ENCODE peak calls at places on chromosomes 11 and 22, in ten cellular contexts. A, D, C, Y, M, P, J, W, B and S are unnamed samples. For H3K4me1, the result is how much of the 10 kb centered on the place peaks cover.

GRCh38 chr11:4607111-4607510 is 920 bp downstream of the TRIM68 start:
- DNase-seq in M (no peak), B (no peak), W (no peak), J (no peak), D (no peak), Y (no peak), A (no peak), C (no peak), P (no peak), S (no peak)

GRCh38 chr22:47381240-47381639 is 618.8 kb downstream of the TBC1D22A start:
- DNase-seq in B (no peak), M (no peak), A (peak), C (no peak), Y (no peak), W (no peak), P (peak), J (no peak), D (no peak), S (no peak)

GRCh38 chr22:46031965-46032851 is 55.2 kb upstream of the WNT7B start:
- DNase-seq in J (no peak), C (no peak), D (no peak), W (peak), P (no peak), A (peak), Y (no peak), M (no peak), B (no peak), S (no peak)

GRCh38 chr22:49760630-49761571 is 66.8 kb downstream of the BRD1 start:
- DNase-seq in A (peak), P (no peak), D (no peak), W (no peak), Y (no peak), M (peak), C (no peak), J (no peak), B (no peak), S (no peak)

GRCh38 chr11:15499684-15500083 is 385.0 kb downstream of the INSC start:
- DNase-seq in P (no peak), M (no peak), B (no peak), A (no peak), D (no peak), C (no peak), W (no peak), J (no peak), Y (no peak), S (no peak)

GRCh38 chr11:113242060-113242459 is 72.3 kb upstream of the TTC12 start:
- DNase-seq in J (no peak), Y (no peak), C (no peak), P (no peak), M (no peak), B (no peak), D (no peak), A (no peak), W (no peak), S (no peak)

GRCh38 chr22:48713266-48714205 is 1114.1 kb downstream of the BRD1 start:
- DNase-seq in J (no peak), P (peak), Y (no peak), M (no peak), C (no peak), A (peak), B (no peak), D (no peak), W (peak), S (no peak)

GRCh38 chr11:127273593-127274327 is 273.2 kb upstream of the KIRREL3 start:
- DNase-seq in Y (no peak), P (no peak), M (no peak), D (no peak), A (no peak), C (no peak), B (no peak), J (no peak), W (no peak), S (no peak)

GRCh38 chr11:70159612-70160570 is 43.2 kb upstream of the FADD start:
- DNase-seq in P (peak), M (peak), D (no peak), J (peak), Y (peak), C (no peak), A (peak), B (peak), W (no peak), S (no peak)

GRCh38 chr11:33724644-33725035 is 11.6 kb downstream of the CD59 start:
- DNase-seq in P (no peak), M (no peak), B (no peak), A (no peak), Y (no peak), D (peak), J (peak), W (no peak), C (no peak), S (no peak)

GRCh38 chr11:64529559-64530520 is 61.2 kb upstream of the SLC22A12 start:
- DNase-seq in M (no peak), J (no peak), P (no peak), W (no peak), Y (no peak), A (no peak), B (no peak), C (no peak), D (no peak), S (no peak)

GRCh38 chr11:120611576-120611975 is 100.0 kb downstream of the GRIK4 start:
- DNase-seq in Y (no peak), A (no peak), B (no peak), M (no peak), C (no peak), P (no peak), J (no peak), D (no peak), W (no peak), S (no peak)
- H3K27ac ChIP-seq in Y (no peak), A (no peak), B (no peak), M (no peak), C (no peak), P (no peak), J (no peak), D (no peak), W (no peak), S (no peak)

GRCh38 chr11:534197-534591 is 1.2 kb downstream of the HRAS start:
- DNase-seq in Y (no peak), C (no peak), D (no peak), M (no peak), P (no peak), W (no peak), A (peak), B (no peak), J (no peak), S (no peak)

GRCh38 chr11:533049-533585 is 2.3 kb downstream of the HRAS start:
- DNase-seq in Y (no peak), M (no peak), D (no peak), P (no peak), C (no peak), B (no peak), J (no peak), W (no peak), A (peak), S (no peak)

GRCh38 chr11:533586-534196 is 1.7 kb downstream of the HRAS start:
- DNase-seq in W (no peak), M (no peak), A (peak), Y (no peak), P (peak), J (no peak), C (no peak), D (no peak), B (no peak), S (no peak)

GRCh38 chr11:535519-536454 is at the start of gene HRAS:
- DNase-seq in D (peak), C (peak), J (peak), B (peak), P (peak), Y (peak), A (peak), W (peak), M (peak), S (peak)

DNA sequence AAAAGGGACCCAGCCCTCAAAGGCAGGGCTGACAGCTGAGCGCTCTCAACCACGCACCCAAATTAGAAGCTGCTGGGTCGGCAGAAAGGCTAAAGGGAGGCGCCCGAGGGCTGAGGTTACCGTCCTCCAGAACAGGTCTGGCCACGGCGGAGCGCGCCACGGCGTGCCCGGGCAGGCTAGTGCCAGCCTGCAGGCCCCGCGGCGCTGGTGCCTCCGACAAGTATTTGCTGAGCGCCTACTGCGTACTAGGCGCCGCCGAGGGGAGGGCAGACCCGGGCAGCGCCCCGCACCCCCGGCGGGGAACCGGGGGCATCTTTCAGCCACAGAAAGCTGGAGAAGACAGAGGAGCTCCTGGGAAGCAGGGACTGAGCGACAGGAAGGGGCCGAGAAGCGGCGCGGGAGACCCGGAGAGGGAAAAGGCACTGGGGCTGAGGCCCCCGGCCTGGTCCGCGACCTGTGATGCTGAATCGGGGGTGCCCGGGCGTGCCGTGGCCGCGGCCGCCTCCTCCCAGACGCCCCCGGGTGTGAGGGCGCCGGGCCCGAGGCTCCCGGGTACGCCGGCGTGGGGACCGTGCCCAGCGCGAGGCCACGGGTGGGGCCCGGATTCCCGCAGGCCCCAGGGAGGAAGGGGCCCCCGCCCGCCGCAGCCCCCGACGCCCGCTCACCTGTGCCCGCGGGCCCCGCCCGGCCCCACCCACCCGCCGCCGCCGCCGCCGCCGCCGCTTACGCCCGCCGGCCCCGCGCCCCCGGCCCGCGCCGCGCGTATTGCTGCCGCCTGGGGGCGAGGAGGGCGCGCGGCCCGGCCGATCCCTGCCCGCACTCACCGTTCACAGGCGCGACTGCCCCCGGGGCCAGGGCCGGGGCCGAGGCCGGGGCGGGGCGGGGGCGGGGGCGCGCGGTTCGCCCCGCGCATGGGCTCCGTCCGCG is 521 bp downstream of the HRAS start:
- DNase-seq in Y (peak), C (no peak), J (peak), D (peak), A (peak), P (peak), M (no peak), W (peak), B (no peak), S (no peak)
- H3K4me1 ChIP-seq in Y (under half), C (under half), J (under half), D (under half), A (under half), P (under half), M (under half), W (under half), B (under half), S (under half)

DNA sequence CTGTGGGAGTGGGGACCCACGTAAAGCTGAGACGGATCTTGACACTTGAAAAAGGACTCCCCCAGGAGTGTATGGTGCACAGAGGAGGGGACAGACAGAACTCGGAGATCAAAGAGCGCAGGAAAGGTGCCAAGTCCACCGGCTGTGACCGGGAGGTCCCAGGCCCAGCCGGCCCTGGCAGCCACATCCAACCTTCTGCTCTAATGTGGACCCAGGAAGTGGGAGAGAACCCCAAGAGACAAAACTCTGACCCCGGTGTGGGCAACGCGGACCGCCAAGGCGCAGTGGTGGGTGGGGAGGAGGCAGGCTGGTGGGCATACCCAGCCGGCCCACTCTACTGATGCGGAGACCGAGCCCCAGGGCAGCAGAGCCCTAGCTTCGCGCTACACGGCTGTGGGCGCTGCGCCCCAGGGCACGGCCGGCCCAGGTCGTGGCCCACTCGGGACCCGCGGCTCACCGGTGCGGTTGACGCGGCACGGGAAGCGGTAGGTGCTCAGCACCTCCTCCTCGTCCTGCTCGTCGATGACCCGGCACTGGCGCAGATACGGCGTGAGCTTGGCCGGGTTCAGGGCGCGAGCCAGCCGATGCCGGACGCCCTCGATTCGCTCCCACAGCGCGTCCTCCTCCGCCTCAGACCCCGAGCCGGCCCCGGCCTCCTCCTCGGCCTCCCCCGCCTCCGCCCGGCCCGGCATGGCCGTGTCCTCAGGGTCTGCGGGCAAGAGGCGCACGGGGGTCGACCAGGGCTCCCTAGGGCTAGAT is 527 bp downstream of the CARD10 start:
- DNase-seq in W (no peak), P (peak), B (no peak), C (no peak), J (no peak), M (peak), D (no peak), A (peak), Y (no peak), S (no peak)
- H3K27ac ChIP-seq in W (no peak), P (peak), B (peak), C (peak), J (peak), M (peak), D (peak), A (peak), Y (peak), S (peak)

DNA sequence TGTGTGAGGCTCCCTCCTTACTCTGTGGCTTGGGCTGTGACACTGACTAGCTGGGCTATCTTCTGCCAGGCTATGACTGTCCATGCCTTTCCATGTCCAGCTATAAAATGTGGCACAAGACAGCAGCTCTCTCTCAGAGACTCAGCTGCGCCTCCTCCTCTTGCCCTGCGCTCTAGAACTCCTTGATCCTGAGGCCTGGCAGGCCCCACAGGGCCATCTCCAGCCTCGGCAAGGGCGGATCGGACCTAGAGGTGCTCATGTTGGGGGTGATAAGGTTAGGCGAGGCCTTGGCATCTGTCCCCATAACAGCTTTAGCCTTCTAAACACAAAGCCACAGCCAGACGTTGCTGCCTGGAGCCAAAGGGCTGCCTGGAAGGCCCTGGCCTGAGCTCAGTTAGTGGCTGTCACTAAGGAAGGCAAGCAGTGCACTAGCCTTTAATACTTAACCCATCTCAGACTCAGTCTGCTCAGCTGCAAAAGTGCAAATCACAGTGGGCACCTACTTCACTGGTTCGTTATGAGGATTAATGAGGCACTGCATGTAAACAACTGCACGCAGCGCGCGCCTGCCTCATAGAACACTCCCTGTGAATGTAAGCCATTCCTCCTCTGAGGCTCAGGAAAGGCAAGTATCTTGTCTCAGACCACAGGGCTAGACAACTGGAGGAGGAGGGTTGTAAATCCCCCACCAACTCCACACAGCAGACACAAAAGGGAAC is 1.2 kb downstream of the GUCD1 start:
- DNase-seq in C (no peak), D (peak), M (peak), J (no peak), A (peak), B (no peak), Y (peak), P (no peak), W (no peak), S (no peak)
- H3K4me1 ChIP-seq in C (half or more), D (under half), M (under half), J (under half), A (half or more), B (under half), Y (under half), P (under half), W (under half), S (under half)

DNA sequence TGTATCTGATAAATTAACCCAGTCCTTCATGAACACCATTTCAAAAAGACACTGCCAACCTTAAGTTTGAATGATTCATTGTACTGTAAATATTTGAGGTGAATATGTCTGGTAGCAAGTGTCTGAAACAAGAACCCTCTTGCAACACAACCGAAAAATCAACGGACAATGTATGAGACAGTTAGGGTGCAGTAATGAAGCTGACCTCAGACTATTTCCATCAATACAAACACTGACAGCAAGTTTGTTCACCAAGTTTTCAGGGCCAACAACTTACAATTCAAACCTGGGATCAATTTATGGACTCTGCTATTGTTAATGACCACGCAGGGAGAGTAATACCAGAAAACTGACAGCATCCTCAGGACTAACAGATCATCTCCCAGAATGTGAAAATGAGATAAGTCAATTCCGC is 126.3 kb downstream of the CADM1 start:
- DNase-seq in A (no peak), Y (peak), W (no peak), M (no peak), C (no peak), P (no peak), J (no peak), B (peak), D (no peak), S (no peak)
- H3K27ac ChIP-seq in A (no peak), Y (no peak), W (no peak), M (no peak), C (no peak), P (no peak), J (no peak), B (no peak), D (no peak), S (no peak)